ENCODE peak calls at places on chromosomes 3 and 15, in eight cellular contexts. B, K, E, J, D, A, H and S are unnamed samples. For H3K4me1 and H3K27me3, the result is how much of the 10 kb centered on the place peaks cover.

GRCh38 chr3:101036676-101037075 is 43.5 kb upstream of the ABI3BP start:
- DNase-seq in B (peak), K (no peak), E (no peak), J (no peak), D (no peak), A (no peak), H (no peak), S (no peak)

GRCh38 chr3:18301781-18302180 is 123.4 kb downstream of the SATB1 start:
- DNase-seq in B (no peak), K (no peak), E (no peak), J (no peak), D (no peak), A (no peak), H (no peak), S (no peak)

GRCh38 chr3:184338538-184338945 is 1.1 kb downstream of the FAM131A start:
- DNase-seq in B (no peak), K (peak), E (peak), J (peak), D (peak), A (no peak), H (peak), S (peak)

GRCh38 chr3:117893638-117894037 is 1141.0 kb downstream of the IGSF11 start:
- DNase-seq in B (no peak), K (no peak), E (peak), J (no peak), D (no peak), A (no peak), H (no peak), S (no peak)

GRCh38 chr3:64740232-64740631 is 52.4 kb upstream of the ADAMTS9 start:
- DNase-seq in B (no peak), K (peak), E (no peak), J (no peak), D (no peak), A (no peak), H (no peak), S (no peak)

GRCh38 chr3:6989608-6990291 is 128.8 kb downstream of the GRM7 start:
- DNase-seq in B (no peak), K (no peak), E (no peak), J (no peak), D (no peak), A (no peak), H (no peak), S (no peak)

GRCh38 chr3:128709506-128710210 is 16.3 kb upstream of the RAB7A start:
- DNase-seq in B (no peak), K (no peak), E (no peak), J (no peak), D (no peak), A (no peak), H (no peak), S (no peak)

GRCh38 chr15:95669146-95669922 is 661.2 kb upstream of the NR2F2 start:
- DNase-seq in B (no peak), K (peak), E (no peak), J (no peak), D (peak), A (no peak), H (no peak), S (no peak)

GRCh38 chr3:186963636-186964035 is 33.3 kb downstream of the ST6GAL1 start:
- DNase-seq in B (no peak), K (no peak), E (peak), J (peak), D (no peak), A (no peak), H (no peak), S (no peak)

GRCh38 chr15:39919740-39920509 is at the start of gene GPR176:
- DNase-seq in B (no peak), K (peak), E (peak), J (peak), D (peak), A (peak), H (peak), S (peak)

GRCh38 chr3:133812872-133813271 is 7.3 kb downstream of the SRPRB start:
- DNase-seq in B (no peak), K (no peak), E (no peak), J (no peak), D (no peak), A (no peak), H (no peak), S (no peak)

GRCh38 chr15:89672221-89673161 is 6.7 kb downstream of the PLIN1 start:
- DNase-seq in B (no peak), K (no peak), E (no peak), J (no peak), D (peak), A (no peak), H (no peak), S (peak)

GRCh38 chr3:138125548-138126221 is 6.5 kb downstream of the A4GNT start:
- DNase-seq in B (no peak), K (no peak), E (peak), J (no peak), D (no peak), A (no peak), H (no peak), S (no peak)

GRCh38 chr3:133742351-133743091 is 3.7 kb upstream of the TF start:
- DNase-seq in B (peak), K (no peak), E (no peak), J (no peak), D (no peak), A (no peak), H (no peak), S (no peak)

GRCh38 chr3:33919721-33920120 is 121.3 kb downstream of the PDCD6IP start:
- DNase-seq in B (no peak), K (no peak), E (peak), J (peak), D (no peak), A (no peak), H (no peak), S (no peak)

GRCh38 chr15:68655686-68656437 is 77.1 kb downstream of the CORO2B start:
- DNase-seq in B (no peak), K (peak), E (no peak), J (peak), D (no peak), A (no peak), H (no peak), S (no peak)

GRCh38 chr15:26048669-26049068 is 185.5 kb upstream of the ATP10A start:
- DNase-seq in B (no peak), K (no peak), E (no peak), J (no peak), D (no peak), A (no peak), H (no peak), S (no peak)

GRCh38 chr3:61627768-61628185 is 66.4 kb downstream of the PTPRG start:
- DNase-seq in B (no peak), K (no peak), E (no peak), J (no peak), D (no peak), A (no peak), H (no peak), S (no peak)

GRCh38 chr3:183698318-183698731 is 728 bp downstream of the YEATS2 start:
- DNase-seq in B (no peak), K (peak), E (no peak), J (no peak), D (peak), A (peak), H (peak), S (peak)

GRCh38 chr3:155382396-155383042 is 89.0 kb upstream of the STRIT1 start:
- DNase-seq in B (peak), K (peak), E (peak), J (peak), D (peak), A (no peak), H (peak), S (peak)

GRCh38 chr15:20346082-20346805 is 195.4 kb downstream of the GOLGA6L6 start:
- DNase-seq in B (no peak), K (no peak), E (no peak), J (no peak), D (no peak), A (peak), H (no peak), S (no peak)

GRCh38 chr3:134066539-134067310 is 37.0 kb upstream of the SLCO2A1 start:
- DNase-seq in B (no peak), K (no peak), E (no peak), J (peak), D (no peak), A (peak), H (no peak), S (no peak)

GRCh38 chr3:115623414-115623868 is at the start of gene GAP43:
- DNase-seq in B (no peak), K (peak), E (peak), J (peak), D (peak), A (no peak), H (peak), S (peak)

GRCh38 chr3:15097889-15098288 is 1.1 kb downstream of the RBSN start:
- DNase-seq in B (no peak), K (no peak), E (no peak), J (no peak), D (no peak), A (no peak), H (no peak), S (no peak)

GRCh38 chr3:69906351-69906966 is 93.1 kb upstream of the SAMMSON start:
- DNase-seq in B (no peak), K (no peak), E (no peak), J (no peak), D (no peak), A (no peak), H (no peak), S (no peak)

GRCh38 chr3:145243875-145244274 is 917.1 kb downstream of the PLOD2 start:
- DNase-seq in B (no peak), K (no peak), E (no peak), J (no peak), D (no peak), A (no peak), H (no peak), S (no peak)

GRCh38 chr3:153927107-153927506 is 194.1 kb upstream of the ARHGEF26 start:
- DNase-seq in B (peak), K (no peak), E (peak), J (no peak), D (no peak), A (no peak), H (no peak), S (no peak)

GRCh38 chr3:197023241-197023997 is 6.2 kb downstream of the MELTF start:
- DNase-seq in B (no peak), K (no peak), E (no peak), J (peak), D (no peak), A (no peak), H (no peak), S (peak)

GRCh38 chr15:66085128-66085527 is 168.4 kb downstream of the MEGF11 start:
- DNase-seq in B (no peak), K (no peak), E (peak), J (peak), D (no peak), A (no peak), H (no peak), S (peak)

GRCh38 chr3:25448750-25449684 is 21.0 kb downstream of the RARB start:
- DNase-seq in B (no peak), K (peak), E (peak), J (peak), D (peak), A (no peak), H (peak), S (peak)

GRCh38 chr15:56236197-56236596 is 7.5 kb downstream of the RFX7 start:
- DNase-seq in B (no peak), K (no peak), E (no peak), J (no peak), D (no peak), A (no peak), H (no peak), S (no peak)

GRCh38 chr15:85477730-85478129 is 97.3 kb downstream of the AKAP13 start:
- DNase-seq in B (no peak), K (no peak), E (peak), J (no peak), D (no peak), A (no peak), H (no peak), S (no peak)

GRCh38 chr15:85479071-85479647 is 98.8 kb downstream of the AKAP13 start:
- DNase-seq in B (no peak), K (no peak), E (peak), J (peak), D (no peak), A (no peak), H (no peak), S (no peak)

GRCh38 chr15:85480923-85481322 is 100.5 kb downstream of the AKAP13 start:
- DNase-seq in B (no peak), K (no peak), E (no peak), J (no peak), D (no peak), A (no peak), H (no peak), S (no peak)

GRCh38 chr15:85485956-85486567 is 105.7 kb downstream of the AKAP13 start:
- DNase-seq in B (peak), K (no peak), E (peak), J (peak), D (peak), A (peak), H (no peak), S (peak)

DNA sequence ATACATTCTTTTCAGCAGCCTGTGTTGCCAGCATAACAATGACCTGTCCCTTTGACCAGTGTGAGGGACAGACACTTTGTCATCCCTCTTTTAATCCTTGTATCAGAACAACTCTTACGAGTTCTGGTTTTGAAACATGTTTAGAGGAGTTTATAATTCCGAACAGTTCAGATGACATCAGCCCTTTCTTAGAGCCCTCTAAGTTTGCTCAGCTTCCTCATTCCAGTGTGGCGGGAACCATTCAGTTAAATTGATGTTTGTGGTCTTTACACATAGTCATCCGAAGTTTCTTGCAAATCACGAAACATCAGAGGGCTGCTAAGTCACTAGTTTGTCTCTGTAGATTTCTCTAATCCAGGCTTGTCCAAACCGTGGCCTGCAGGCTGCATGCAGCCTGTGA is 102.5 kb downstream of the AKAP13 start:
- DNase-seq in B (no peak), K (no peak), E (no peak), J (no peak), D (no peak), A (no peak), H (no peak), S (no peak)
- H3K4me1 ChIP-seq in B (under half), K (under half), E (half or more), J (under half), D (under half), A (under half), H (half or more), S (under half)

GRCh38 chr3:8766148-8766547 is 3.3 kb downstream of the OXTR start:
- DNase-seq in B (no peak), K (no peak), E (no peak), J (peak), D (no peak), A (no peak), H (no peak), S (no peak)

GRCh38 chr3:8769088-8769822 is at the start of gene OXTR:
- DNase-seq in B (no peak), K (peak), E (peak), J (peak), D (peak), A (peak), H (peak), S (peak)

GRCh38 chr3:8767667-8768363 is 1.6 kb downstream of the OXTR start:
- DNase-seq in B (no peak), K (no peak), E (no peak), J (peak), D (no peak), A (no peak), H (no peak), S (no peak)

GRCh38 chr3:8767181-8767666 is 2.2 kb downstream of the OXTR start:
- DNase-seq in B (no peak), K (no peak), E (no peak), J (no peak), D (no peak), A (no peak), H (no peak), S (no peak)

DNA sequence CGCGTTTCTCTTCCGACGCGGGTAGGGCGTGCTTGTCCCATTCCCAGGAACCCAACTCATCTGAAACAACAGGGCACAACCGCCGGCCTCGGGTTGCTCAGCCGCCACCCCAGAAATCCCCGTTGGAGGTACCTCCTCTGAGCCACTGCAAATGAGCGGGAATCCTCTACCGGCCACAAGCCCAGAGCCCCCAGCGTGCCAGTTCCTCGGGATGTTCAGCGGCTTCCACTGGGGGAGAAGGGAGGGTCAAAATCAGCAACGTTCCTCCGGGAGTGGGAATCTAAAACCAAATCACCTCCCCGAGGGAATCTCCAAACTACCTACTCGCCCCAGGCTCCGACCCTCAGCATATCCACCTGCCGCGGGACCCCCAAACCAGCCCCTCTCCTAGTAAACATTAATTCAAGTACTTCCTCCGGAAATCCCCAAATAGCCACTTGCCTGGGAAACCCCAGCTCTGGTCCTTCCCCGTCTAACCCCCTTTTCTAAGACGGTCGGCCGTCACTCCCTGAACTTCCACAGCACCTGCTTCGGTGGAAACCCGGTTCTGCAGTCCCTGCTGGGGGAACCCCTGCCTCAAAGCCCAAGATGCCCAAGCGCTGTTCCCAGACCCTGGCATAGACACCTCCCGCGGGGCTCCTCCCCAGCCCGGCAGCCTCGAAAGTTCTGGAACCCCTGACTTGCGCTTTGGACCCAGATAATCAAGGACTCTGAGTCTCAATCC is 887 bp downstream of the OXTR start:
- DNase-seq in B (no peak), K (no peak), E (no peak), J (peak), D (no peak), A (no peak), H (no peak), S (no peak)
- H3K27me3 ChIP-seq in B (under half), K (under half), E (under half), J (under half), D (under half), A (under half), H (half or more), S (under half)

DNA sequence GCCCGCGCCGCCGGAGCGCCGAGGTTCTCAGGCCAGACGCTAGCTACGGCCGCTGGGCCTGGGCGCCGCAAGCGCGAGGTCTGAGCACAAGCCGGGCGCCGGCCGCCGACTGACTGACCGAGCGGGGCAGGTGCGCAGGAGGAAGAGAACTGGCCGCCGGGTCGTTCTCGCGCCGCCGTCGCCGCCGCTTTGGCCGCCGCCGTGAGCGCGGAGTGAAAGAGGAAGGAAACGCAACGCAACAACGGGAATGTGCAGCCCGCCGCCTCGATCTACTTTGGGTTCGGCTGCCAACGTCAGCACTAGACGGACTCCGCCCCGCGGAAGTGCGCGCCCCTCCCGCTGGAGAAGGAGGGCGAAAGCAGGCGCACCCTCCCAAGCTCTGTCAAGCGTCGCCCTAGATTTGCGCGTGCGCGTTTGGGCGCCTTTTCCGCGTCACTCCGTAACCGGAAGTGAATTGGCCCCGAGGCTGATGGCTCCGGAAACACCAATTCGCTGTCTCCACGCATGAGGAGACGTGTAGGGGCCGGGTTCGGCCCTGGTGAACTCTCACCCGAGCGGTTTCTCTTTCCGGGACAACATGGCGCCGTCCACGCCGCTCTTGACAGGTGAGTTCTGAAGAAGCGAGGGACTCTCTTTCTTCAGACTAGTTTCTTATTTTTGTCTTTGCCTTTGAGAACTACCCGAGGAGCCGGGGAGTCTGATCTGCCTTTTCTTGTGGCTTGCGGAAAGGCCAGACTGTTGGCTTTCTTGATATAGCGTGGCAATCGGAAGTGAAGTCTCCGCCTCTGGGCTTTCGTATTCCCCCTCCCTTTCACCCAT is at the start of the genes EIF2A and SERP1:
- DNase-seq in B (peak), K (peak), E (peak), J (peak), D (peak), A (peak), H (peak), S (peak)
- TF ChIP-seq CTCF in B (no peak), K (peak), E (no peak), J (no peak), D (no peak), A (no peak), H (no peak), S (no peak)

DNA sequence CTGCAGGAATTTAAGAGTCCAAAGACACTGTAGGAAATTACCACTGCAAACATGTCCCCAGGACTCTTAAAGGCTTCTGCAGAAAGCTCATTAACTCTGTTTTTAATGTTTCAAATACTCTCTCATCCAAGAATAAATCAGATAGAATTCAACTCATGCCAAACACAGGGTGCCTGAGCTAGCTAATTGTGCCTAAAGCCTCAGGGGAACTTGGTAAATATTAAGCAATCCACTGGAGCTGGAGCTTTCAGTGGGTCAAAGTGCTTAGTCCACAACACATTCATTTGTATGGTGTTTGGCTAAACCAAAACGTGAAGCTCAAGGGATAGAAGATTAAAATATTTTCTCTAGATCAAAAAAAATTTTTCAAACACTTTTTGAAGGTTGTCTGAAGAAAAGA is 131.4 kb downstream of the THRB start:
- DNase-seq in B (no peak), K (no peak), E (no peak), J (no peak), D (no peak), A (no peak), H (no peak), S (no peak)
- H3K4me1 ChIP-seq in B (under half), K (under half), E (under half), J (under half), D (under half), A (under half), H (under half), S (under half)